ENCODE peak calls at places on chromosomes 11 and 22, in eight cellular contexts. One of them, this sample, is unnamed.

GRCh38 chr11:55966391-55966790 is 3.4 kb downstream of the OR10AG1 start:
- DNase-seq in esophagus squamous epithelium: no peak
- DNase-seq in testis: no peak
- DNase-seq in H54: no peak
- DNase-seq in A549: no peak
- DNase-seq in GM12891: no peak
- DNase-seq in esophagus muscularis mucosa: no peak
- DNase-seq in lower leg skin: no peak
- DNase-seq in this sample: no peak

GRCh38 chr22:44621401-44622146 is 80.4 kb upstream of the PRR5 start:
- DNase-seq in esophagus squamous epithelium: no peak
- DNase-seq in testis: no peak
- DNase-seq in H54: no peak
- DNase-seq in A549: no peak
- DNase-seq in GM12891: no peak
- DNase-seq in esophagus muscularis mucosa: no peak
- DNase-seq in lower leg skin: no peak
- DNase-seq in this sample: no peak

GRCh38 chr11:7077101-7077500 is 11.7 kb upstream of the RBMXL2 start:
- DNase-seq in esophagus squamous epithelium: no peak
- DNase-seq in testis: peak; percentile 15
- DNase-seq in H54: no peak
- DNase-seq in A549: no peak
- DNase-seq in GM12891: no peak
- DNase-seq in esophagus muscularis mucosa: no peak
- DNase-seq in lower leg skin: no peak
- DNase-seq in this sample: no peak

GRCh38 chr11:79309402-79309801 is 131.4 kb downstream of the TENM4 start:
- DNase-seq in esophagus squamous epithelium: no peak
- DNase-seq in testis: no peak
- DNase-seq in H54: no peak
- DNase-seq in A549: no peak
- DNase-seq in GM12891: no peak
- DNase-seq in esophagus muscularis mucosa: no peak
- DNase-seq in lower leg skin: no peak
- DNase-seq in this sample: no peak

GRCh38 chr11:34075178-34075820 is 23.8 kb downstream of the CAPRIN1 start:
- DNase-seq in esophagus squamous epithelium: no peak
- DNase-seq in testis: no peak
- DNase-seq in H54: peak; percentile 29
- DNase-seq in A549: no peak
- DNase-seq in GM12891: no peak
- DNase-seq in esophagus muscularis mucosa: no peak
- DNase-seq in lower leg skin: no peak
- DNase-seq in this sample: no peak

GRCh38 chr11:116507849-116508695 is 264.7 kb downstream of the BUD13 start:
- DNase-seq in esophagus squamous epithelium: no peak
- DNase-seq in testis: no peak
- DNase-seq in H54: no peak
- DNase-seq in A549: no peak
- DNase-seq in GM12891: no peak
- DNase-seq in esophagus muscularis mucosa: no peak
- DNase-seq in lower leg skin: no peak
- DNase-seq in this sample: no peak

GRCh38 chr22:28905433-28905832 is 22.1 kb downstream of the ZNRF3 start:
- DNase-seq in esophagus squamous epithelium: no peak
- DNase-seq in testis: no peak
- DNase-seq in H54: no peak
- DNase-seq in A549: no peak
- DNase-seq in GM12891: no peak
- DNase-seq in esophagus muscularis mucosa: no peak
- DNase-seq in lower leg skin: no peak
- DNase-seq in this sample: no peak

GRCh38 chr11:57324154-57324885 is 432 bp downstream of the TNKS1BP1 start:
- DNase-seq in esophagus squamous epithelium: peak; percentile 30
- DNase-seq in testis: peak; percentile 43
- DNase-seq in H54: peak; percentile 40
- DNase-seq in A549: peak; percentile 52
- DNase-seq in GM12891: peak; percentile 70
- DNase-seq in esophagus muscularis mucosa: no peak
- DNase-seq in lower leg skin: peak; percentile 51
- DNase-seq in this sample: peak; percentile 69

GRCh38 chr11:17257200-17257599 is 19.3 kb upstream of the NUCB2 start:
- DNase-seq in esophagus squamous epithelium: no peak
- DNase-seq in testis: no peak
- DNase-seq in H54: no peak
- DNase-seq in A549: peak; percentile 55
- DNase-seq in GM12891: no peak
- DNase-seq in esophagus muscularis mucosa: no peak
- DNase-seq in lower leg skin: no peak
- DNase-seq in this sample: peak; percentile 20

GRCh38 chr22:32539631-32540449 is 65.2 kb downstream of the FBXO7 start:
- DNase-seq in esophagus squamous epithelium: no peak
- DNase-seq in testis: no peak
- DNase-seq in H54: no peak
- DNase-seq in A549: peak; percentile 16
- DNase-seq in GM12891: no peak
- DNase-seq in esophagus muscularis mucosa: no peak
- DNase-seq in lower leg skin: no peak
- DNase-seq in this sample: peak; percentile 47

GRCh38 chr11:68525320-68525719 is 64.8 kb downstream of the PPP6R3 start:
- DNase-seq in esophagus squamous epithelium: no peak
- DNase-seq in testis: no peak
- DNase-seq in H54: no peak
- DNase-seq in A549: no peak
- DNase-seq in GM12891: no peak
- DNase-seq in esophagus muscularis mucosa: no peak
- DNase-seq in lower leg skin: no peak
- DNase-seq in this sample: no peak

GRCh38 chr11:68527585-68527984 is 67.0 kb downstream of the PPP6R3 start:
- DNase-seq in esophagus squamous epithelium: no peak
- DNase-seq in testis: no peak
- DNase-seq in H54: no peak
- DNase-seq in A549: no peak
- DNase-seq in GM12891: no peak
- DNase-seq in esophagus muscularis mucosa: no peak
- DNase-seq in lower leg skin: no peak
- DNase-seq in this sample: no peak

GRCh38 chr11:68531129-68531693 is 70.7 kb downstream of the PPP6R3 start:
- DNase-seq in esophagus squamous epithelium: no peak
- DNase-seq in testis: no peak
- DNase-seq in H54: no peak
- DNase-seq in A549: no peak
- DNase-seq in GM12891: no peak
- DNase-seq in esophagus muscularis mucosa: no peak
- DNase-seq in lower leg skin: no peak
- DNase-seq in this sample: no peak

GRCh38 chr11:68525930-68526329 is 65.4 kb downstream of the PPP6R3 start:
- DNase-seq in esophagus squamous epithelium: no peak
- DNase-seq in testis: no peak
- DNase-seq in H54: peak; percentile 10
- DNase-seq in A549: no peak
- DNase-seq in GM12891: no peak
- DNase-seq in esophagus muscularis mucosa: no peak
- DNase-seq in lower leg skin: no peak
- DNase-seq in this sample: no peak

GRCh38 chr11:68528630-68529029 is 68.1 kb downstream of the PPP6R3 start:
- DNase-seq in esophagus squamous epithelium: no peak
- DNase-seq in testis: no peak
- DNase-seq in H54: no peak
- DNase-seq in A549: no peak
- DNase-seq in GM12891: no peak
- DNase-seq in esophagus muscularis mucosa: no peak
- DNase-seq in lower leg skin: no peak
- DNase-seq in this sample: peak; percentile 26
- TF ChIP-seq POLR2A in esophagus squamous epithelium: no peak
- TF ChIP-seq POLR2A in testis: no peak
- TF ChIP-seq POLR2A in H54: no peak
- TF ChIP-seq POLR2A in A549: no peak
- TF ChIP-seq POLR2A in GM12891: no peak
- TF ChIP-seq POLR2A in esophagus muscularis mucosa: no peak
- TF ChIP-seq POLR2A in lower leg skin: no peak
- TF ChIP-seq POLR2A in this sample: no peak

GRCh38 chr22:38758276-38758945 is 2.6 kb upstream of the SUN2 start:
- DNase-seq in esophagus squamous epithelium: no peak
- DNase-seq in testis: no peak
- DNase-seq in H54: no peak
- DNase-seq in A549: no peak
- DNase-seq in GM12891: no peak
- DNase-seq in esophagus muscularis mucosa: no peak
- DNase-seq in lower leg skin: no peak
- DNase-seq in this sample: peak; percentile 25
- TF ChIP-seq POLR2A in esophagus squamous epithelium: no peak
- TF ChIP-seq POLR2A in testis: no peak
- TF ChIP-seq POLR2A in H54: no peak
- TF ChIP-seq POLR2A in A549: no peak
- TF ChIP-seq POLR2A in GM12891: no peak
- TF ChIP-seq POLR2A in esophagus muscularis mucosa: no peak
- TF ChIP-seq POLR2A in lower leg skin: no peak
- TF ChIP-seq POLR2A in this sample: no peak

GRCh38 chr11:130383363-130384168 is 44.8 kb downstream of the ADAMTS8 start:
- DNase-seq in esophagus squamous epithelium: no peak
- DNase-seq in testis: no peak
- DNase-seq in H54: peak; percentile 23
- DNase-seq in A549: no peak
- DNase-seq in GM12891: no peak
- DNase-seq in esophagus muscularis mucosa: no peak
- DNase-seq in lower leg skin: no peak
- DNase-seq in this sample: no peak
- TF ChIP-seq POLR2A in esophagus squamous epithelium: no peak
- TF ChIP-seq POLR2A in testis: no peak
- TF ChIP-seq POLR2A in H54: no peak
- TF ChIP-seq POLR2A in A549: no peak
- TF ChIP-seq POLR2A in GM12891: no peak
- TF ChIP-seq POLR2A in esophagus muscularis mucosa: no peak
- TF ChIP-seq POLR2A in lower leg skin: no peak
- TF ChIP-seq POLR2A in this sample: no peak

GRCh38 chr11:47186076-47186936 is at the start of gene PACSIN3:
- DNase-seq in esophagus squamous epithelium: no peak
- DNase-seq in testis: no peak
- DNase-seq in H54: peak; percentile 72
- DNase-seq in A549: peak; percentile 58
- DNase-seq in GM12891: peak; percentile 62
- DNase-seq in esophagus muscularis mucosa: no peak
- DNase-seq in lower leg skin: no peak
- DNase-seq in this sample: peak; percentile 48
- TF ChIP-seq POLR2A in esophagus squamous epithelium: peak; percentile 61
- TF ChIP-seq POLR2A in testis: no peak
- TF ChIP-seq POLR2A in H54: peak; percentile 57
- TF ChIP-seq POLR2A in A549: peak; percentile 59
- TF ChIP-seq POLR2A in GM12891: no peak
- TF ChIP-seq POLR2A in esophagus muscularis mucosa: no peak
- TF ChIP-seq POLR2A in lower leg skin: no peak
- TF ChIP-seq POLR2A in this sample: no peak

DNA sequence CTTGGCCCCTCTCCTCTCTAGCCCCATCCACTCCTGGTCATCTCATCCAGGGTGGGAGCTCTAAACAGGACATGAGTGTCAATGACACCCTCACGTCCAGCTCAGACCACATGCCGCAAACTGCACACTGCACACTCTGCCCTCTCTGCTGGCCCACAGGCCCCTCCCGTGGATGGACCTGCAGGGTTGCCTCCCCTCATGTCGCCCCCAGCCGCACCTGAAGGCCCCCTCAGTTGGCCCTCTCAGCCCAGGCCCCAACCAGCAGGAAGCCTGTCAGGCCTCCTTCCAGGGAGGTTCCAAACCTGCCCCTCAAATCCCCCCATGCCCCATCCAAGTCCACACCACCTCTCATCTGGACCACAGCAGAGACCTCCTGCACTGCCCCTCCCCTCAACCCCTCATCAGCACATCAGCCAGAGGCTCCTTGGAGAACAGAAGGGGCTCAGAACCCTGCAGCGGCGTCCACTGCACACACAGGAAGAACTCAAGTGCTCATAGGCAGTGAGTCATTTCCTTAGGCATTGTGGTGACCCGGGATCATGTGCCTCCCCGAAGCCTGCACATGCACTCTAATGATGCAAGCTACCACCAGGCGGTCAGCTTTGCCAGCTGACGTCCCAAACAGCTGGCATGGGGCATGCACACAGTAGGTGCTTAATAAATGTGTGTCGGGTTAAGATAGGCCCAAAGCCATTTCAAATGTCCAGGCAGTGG is 12.9 kb upstream of the CDKN1C start:
- DNase-seq in esophagus squamous epithelium: no peak
- DNase-seq in testis: peak; percentile 47
- DNase-seq in H54: peak; percentile 95
- DNase-seq in A549: peak; percentile 68
- DNase-seq in GM12891: no peak
- DNase-seq in esophagus muscularis mucosa: peak; percentile 94
- DNase-seq in lower leg skin: peak; percentile 75
- DNase-seq in this sample: peak; percentile 25
- TF ChIP-seq POLR2A in esophagus squamous epithelium: peak; percentile 40
- TF ChIP-seq POLR2A in testis: no peak
- TF ChIP-seq POLR2A in H54: no peak
- TF ChIP-seq POLR2A in A549: no peak
- TF ChIP-seq POLR2A in GM12891: no peak
- TF ChIP-seq POLR2A in esophagus muscularis mucosa: no peak
- TF ChIP-seq POLR2A in lower leg skin: no peak
- TF ChIP-seq POLR2A in this sample: no peak

GRCh38 chr22:50280022-50280707 is 10.0 kb upstream of the MAPK11 start:
- DNase-seq in esophagus squamous epithelium: no peak
- DNase-seq in testis: no peak
- DNase-seq in H54: no peak
- DNase-seq in A549: no peak
- DNase-seq in GM12891: no peak
- DNase-seq in esophagus muscularis mucosa: no peak
- DNase-seq in lower leg skin: no peak
- DNase-seq in this sample: no peak

GRCh38 chr22:50280708-50281383 is 10.7 kb upstream of the MAPK11 start:
- DNase-seq in esophagus squamous epithelium: no peak
- DNase-seq in testis: no peak
- DNase-seq in H54: no peak
- DNase-seq in A549: no peak
- DNase-seq in GM12891: no peak
- DNase-seq in esophagus muscularis mucosa: no peak
- DNase-seq in lower leg skin: no peak
- DNase-seq in this sample: no peak

GRCh38 chr22:50281384-50281760 is 11.2 kb upstream of the MAPK11 start:
- DNase-seq in esophagus squamous epithelium: no peak
- DNase-seq in testis: no peak
- DNase-seq in H54: no peak
- DNase-seq in A549: no peak
- DNase-seq in GM12891: no peak
- DNase-seq in esophagus muscularis mucosa: no peak
- DNase-seq in lower leg skin: no peak
- DNase-seq in this sample: no peak

GRCh38 chr22:50282361-50283144 is 12.4 kb upstream of the MAPK11 start:
- DNase-seq in esophagus squamous epithelium: no peak
- DNase-seq in testis: no peak
- DNase-seq in H54: peak; percentile 96
- DNase-seq in A549: peak; percentile 69
- DNase-seq in GM12891: no peak
- DNase-seq in esophagus muscularis mucosa: no peak
- DNase-seq in lower leg skin: no peak
- DNase-seq in this sample: no peak

GRCh38 chr22:50281957-50282356 is 11.8 kb upstream of the MAPK11 start:
- DNase-seq in esophagus squamous epithelium: no peak
- DNase-seq in testis: no peak
- DNase-seq in H54: no peak
- DNase-seq in A549: no peak
- DNase-seq in GM12891: no peak
- DNase-seq in esophagus muscularis mucosa: no peak
- DNase-seq in lower leg skin: no peak
- DNase-seq in this sample: no peak
- TF ChIP-seq POLR2A in esophagus squamous epithelium: no peak
- TF ChIP-seq POLR2A in testis: no peak
- TF ChIP-seq POLR2A in H54: no peak
- TF ChIP-seq POLR2A in A549: no peak
- TF ChIP-seq POLR2A in GM12891: no peak
- TF ChIP-seq POLR2A in esophagus muscularis mucosa: no peak
- TF ChIP-seq POLR2A in lower leg skin: no peak
- TF ChIP-seq POLR2A in this sample: no peak

GRCh38 chr11:119318240-119319135 is 1.6 kb upstream of the MCAM start:
- DNase-seq in esophagus squamous epithelium: no peak
- DNase-seq in testis: no peak
- DNase-seq in H54: peak; percentile 76
- DNase-seq in A549: no peak
- DNase-seq in GM12891: peak; percentile 7
- DNase-seq in esophagus muscularis mucosa: no peak
- DNase-seq in lower leg skin: no peak
- DNase-seq in this sample: no peak
- TF ChIP-seq POLR2A in esophagus squamous epithelium: peak; percentile 56
- TF ChIP-seq POLR2A in testis: no peak
- TF ChIP-seq POLR2A in H54: no peak
- TF ChIP-seq POLR2A in A549: no peak
- TF ChIP-seq POLR2A in GM12891: no peak
- TF ChIP-seq POLR2A in esophagus muscularis mucosa: no peak
- TF ChIP-seq POLR2A in lower leg skin: no peak
- TF ChIP-seq POLR2A in this sample: no peak

This sample was measured in erythroblast.